ENCODE peak calls at places on chromosomes 6 and 20, in six cellular contexts. One of them, this sample, is unnamed.
A peak's percentile ranks its signal among the peaks of the same experiment; 100 is the strongest.

GRCh38 chr6:47669684-47670515 is 28.5 kb upstream of the ADGRF4 start:
- DNase-seq in activated B cell treated with CpG ODN at 0.5 μM for 24 hours: no peak
- DNase-seq in AG20443: no peak
- DNase-seq in stimulated activated naive CD8-positive, alpha-beta T cell treated with anti-CD3 and anti-CD28 coated beads, Interleukin-15, amount 100 ng/mL, for 72 hours: no peak
- DNase-seq in neural crest cell: no peak
- DNase-seq in cardiac septum: no peak
- DNase-seq in this sample: peak; percentile 59

GRCh38 chr20:62922451-62922921 is 3.8 kb downstream of the DIDO1 start:
- DNase-seq in activated B cell treated with CpG ODN at 0.5 μM for 24 hours: no peak
- DNase-seq in AG20443: no peak
- DNase-seq in stimulated activated naive CD8-positive, alpha-beta T cell treated with anti-CD3 and anti-CD28 coated beads, Interleukin-15, amount 100 ng/mL, for 72 hours: no peak
- DNase-seq in neural crest cell: no peak
- DNase-seq in cardiac septum: no peak
- DNase-seq in this sample: no peak

GRCh38 chr6:77763124-77763523 is 110.3 kb downstream of the MEI4 start:
- DNase-seq in activated B cell treated with CpG ODN at 0.5 μM for 24 hours: no peak
- DNase-seq in AG20443: no peak
- DNase-seq in stimulated activated naive CD8-positive, alpha-beta T cell treated with anti-CD3 and anti-CD28 coated beads, Interleukin-15, amount 100 ng/mL, for 72 hours: no peak
- DNase-seq in neural crest cell: no peak
- DNase-seq in cardiac septum: no peak
- DNase-seq in this sample: no peak

GRCh38 chr6:136212616-136213396 is 37.3 kb downstream of the MTFR2 start:
- DNase-seq in activated B cell treated with CpG ODN at 0.5 μM for 24 hours: no peak
- DNase-seq in AG20443: no peak
- DNase-seq in stimulated activated naive CD8-positive, alpha-beta T cell treated with anti-CD3 and anti-CD28 coated beads, Interleukin-15, amount 100 ng/mL, for 72 hours: no peak
- DNase-seq in neural crest cell: no peak
- DNase-seq in cardiac septum: no peak
- DNase-seq in this sample: no peak

GRCh38 chr6:37059344-37060194 is 54.1 kb downstream of the FGD2 start:
- DNase-seq in activated B cell treated with CpG ODN at 0.5 μM for 24 hours: no peak
- DNase-seq in AG20443: peak; percentile 94
- DNase-seq in stimulated activated naive CD8-positive, alpha-beta T cell treated with anti-CD3 and anti-CD28 coated beads, Interleukin-15, amount 100 ng/mL, for 72 hours: no peak
- DNase-seq in neural crest cell: peak; percentile 39
- DNase-seq in cardiac septum: no peak
- DNase-seq in this sample: peak; percentile 32

GRCh38 chr20:50891138-50891537 is 40.1 kb downstream of the ADNP start:
- DNase-seq in activated B cell treated with CpG ODN at 0.5 μM for 24 hours: no peak
- DNase-seq in AG20443: no peak
- DNase-seq in stimulated activated naive CD8-positive, alpha-beta T cell treated with anti-CD3 and anti-CD28 coated beads, Interleukin-15, amount 100 ng/mL, for 72 hours: no peak
- DNase-seq in neural crest cell: no peak
- DNase-seq in cardiac septum: no peak
- DNase-seq in this sample: no peak

GRCh38 chr20:11364736-11365135 is 553.0 kb upstream of the BTBD3 start:
- DNase-seq in activated B cell treated with CpG ODN at 0.5 μM for 24 hours: no peak
- DNase-seq in AG20443: no peak
- DNase-seq in stimulated activated naive CD8-positive, alpha-beta T cell treated with anti-CD3 and anti-CD28 coated beads, Interleukin-15, amount 100 ng/mL, for 72 hours: no peak
- DNase-seq in neural crest cell: no peak
- DNase-seq in cardiac septum: no peak
- DNase-seq in this sample: no peak

GRCh38 chr6:110741517-110741916 is 73.8 kb downstream of the CDK19 start:
- DNase-seq in activated B cell treated with CpG ODN at 0.5 μM for 24 hours: no peak
- DNase-seq in AG20443: no peak
- DNase-seq in stimulated activated naive CD8-positive, alpha-beta T cell treated with anti-CD3 and anti-CD28 coated beads, Interleukin-15, amount 100 ng/mL, for 72 hours: no peak
- DNase-seq in neural crest cell: no peak
- DNase-seq in cardiac septum: no peak
- DNase-seq in this sample: no peak

GRCh38 chr6:137875606-137876005 is 8.5 kb downstream of the TNFAIP3 start:
- DNase-seq in activated B cell treated with CpG ODN at 0.5 μM for 24 hours: no peak
- DNase-seq in AG20443: no peak
- DNase-seq in stimulated activated naive CD8-positive, alpha-beta T cell treated with anti-CD3 and anti-CD28 coated beads, Interleukin-15, amount 100 ng/mL, for 72 hours: no peak
- DNase-seq in neural crest cell: no peak
- DNase-seq in cardiac septum: no peak
- DNase-seq in this sample: no peak

GRCh38 chr6:30730611-30731435 is 10.7 kb downstream of the TUBB start:
- DNase-seq in activated B cell treated with CpG ODN at 0.5 μM for 24 hours: peak; percentile 69
- DNase-seq in AG20443: no peak
- DNase-seq in stimulated activated naive CD8-positive, alpha-beta T cell treated with anti-CD3 and anti-CD28 coated beads, Interleukin-15, amount 100 ng/mL, for 72 hours: peak; percentile 83
- DNase-seq in neural crest cell: peak; percentile 57
- DNase-seq in cardiac septum: peak; percentile 86
- DNase-seq in this sample: peak; percentile 91

GRCh38 chr20:37538003-37538402 is 10.3 kb upstream of the BLCAP start:
- DNase-seq in activated B cell treated with CpG ODN at 0.5 μM for 24 hours: no peak
- DNase-seq in AG20443: peak; percentile 76
- DNase-seq in stimulated activated naive CD8-positive, alpha-beta T cell treated with anti-CD3 and anti-CD28 coated beads, Interleukin-15, amount 100 ng/mL, for 72 hours: no peak
- DNase-seq in neural crest cell: no peak
- DNase-seq in cardiac septum: no peak
- DNase-seq in this sample: no peak

GRCh38 chr6:112909781-112910180 is 562.7 kb downstream of the RFPL4B start:
- DNase-seq in activated B cell treated with CpG ODN at 0.5 μM for 24 hours: no peak
- DNase-seq in AG20443: no peak
- DNase-seq in stimulated activated naive CD8-positive, alpha-beta T cell treated with anti-CD3 and anti-CD28 coated beads, Interleukin-15, amount 100 ng/mL, for 72 hours: no peak
- DNase-seq in neural crest cell: no peak
- DNase-seq in cardiac septum: no peak
- DNase-seq in this sample: no peak

GRCh38 chr6:10658910-10659696 is 35.3 kb downstream of the C6orf52 start:
- DNase-seq in activated B cell treated with CpG ODN at 0.5 μM for 24 hours: no peak
- DNase-seq in AG20443: no peak
- DNase-seq in stimulated activated naive CD8-positive, alpha-beta T cell treated with anti-CD3 and anti-CD28 coated beads, Interleukin-15, amount 100 ng/mL, for 72 hours: no peak
- DNase-seq in neural crest cell: no peak
- DNase-seq in cardiac septum: no peak
- DNase-seq in this sample: peak; percentile 41

GRCh38 chr6:154343473-154344308 is 12.9 kb downstream of the IPCEF1 start:
- DNase-seq in activated B cell treated with CpG ODN at 0.5 μM for 24 hours: no peak
- DNase-seq in AG20443: peak; percentile 43
- DNase-seq in stimulated activated naive CD8-positive, alpha-beta T cell treated with anti-CD3 and anti-CD28 coated beads, Interleukin-15, amount 100 ng/mL, for 72 hours: no peak
- DNase-seq in neural crest cell: no peak
- DNase-seq in cardiac septum: no peak
- DNase-seq in this sample: peak; percentile 99

GRCh38 chr6:125340175-125340835 is 38.5 kb upstream of the HDDC2 start:
- DNase-seq in activated B cell treated with CpG ODN at 0.5 μM for 24 hours: no peak
- DNase-seq in AG20443: no peak
- DNase-seq in stimulated activated naive CD8-positive, alpha-beta T cell treated with anti-CD3 and anti-CD28 coated beads, Interleukin-15, amount 100 ng/mL, for 72 hours: no peak
- DNase-seq in neural crest cell: no peak
- DNase-seq in cardiac septum: no peak
- DNase-seq in this sample: no peak

GRCh38 chr6:19597809-19598320 is 239.3 kb upstream of the ID4 start:
- DNase-seq in activated B cell treated with CpG ODN at 0.5 μM for 24 hours: no peak
- DNase-seq in AG20443: no peak
- DNase-seq in stimulated activated naive CD8-positive, alpha-beta T cell treated with anti-CD3 and anti-CD28 coated beads, Interleukin-15, amount 100 ng/mL, for 72 hours: no peak
- DNase-seq in neural crest cell: no peak
- DNase-seq in cardiac septum: no peak
- DNase-seq in this sample: no peak

GRCh38 chr20:61558726-61559125 is 306.7 kb downstream of the CDH4 start:
- DNase-seq in activated B cell treated with CpG ODN at 0.5 μM for 24 hours: no peak
- DNase-seq in AG20443: peak; percentile 32
- DNase-seq in stimulated activated naive CD8-positive, alpha-beta T cell treated with anti-CD3 and anti-CD28 coated beads, Interleukin-15, amount 100 ng/mL, for 72 hours: no peak
- DNase-seq in neural crest cell: no peak
- DNase-seq in cardiac septum: no peak
- DNase-seq in this sample: no peak

GRCh38 chr6:35381132-35381531 is 38.8 kb downstream of the PPARD start:
- DNase-seq in activated B cell treated with CpG ODN at 0.5 μM for 24 hours: no peak
- DNase-seq in AG20443: peak; percentile 57
- DNase-seq in stimulated activated naive CD8-positive, alpha-beta T cell treated with anti-CD3 and anti-CD28 coated beads, Interleukin-15, amount 100 ng/mL, for 72 hours: no peak
- DNase-seq in neural crest cell: no peak
- DNase-seq in cardiac septum: no peak
- DNase-seq in this sample: no peak

GRCh38 chr6:24768361-24768760 is 6.4 kb upstream of the GMNN start:
- DNase-seq in activated B cell treated with CpG ODN at 0.5 μM for 24 hours: no peak
- DNase-seq in AG20443: peak; percentile 39
- DNase-seq in stimulated activated naive CD8-positive, alpha-beta T cell treated with anti-CD3 and anti-CD28 coated beads, Interleukin-15, amount 100 ng/mL, for 72 hours: no peak
- DNase-seq in neural crest cell: no peak
- DNase-seq in cardiac septum: no peak
- DNase-seq in this sample: no peak

GRCh38 chr20:18645196-18645745 is 57.4 kb downstream of the DTD1 start:
- DNase-seq in activated B cell treated with CpG ODN at 0.5 μM for 24 hours: no peak
- DNase-seq in AG20443: peak; percentile 21
- DNase-seq in stimulated activated naive CD8-positive, alpha-beta T cell treated with anti-CD3 and anti-CD28 coated beads, Interleukin-15, amount 100 ng/mL, for 72 hours: no peak
- DNase-seq in neural crest cell: no peak
- DNase-seq in cardiac septum: no peak
- DNase-seq in this sample: no peak

GRCh38 chr6:18260448-18261106 is 3.8 kb downstream of the DEK start:
- DNase-seq in activated B cell treated with CpG ODN at 0.5 μM for 24 hours: peak; percentile 42
- DNase-seq in AG20443: no peak
- DNase-seq in stimulated activated naive CD8-positive, alpha-beta T cell treated with anti-CD3 and anti-CD28 coated beads, Interleukin-15, amount 100 ng/mL, for 72 hours: no peak
- DNase-seq in neural crest cell: no peak
- DNase-seq in cardiac septum: no peak
- DNase-seq in this sample: no peak

This sample was measured in NCI-H146.